ENCODE peak calls at places on chromosomes 16 and 17, in seven cellular contexts. L is globus pallidus; A is T-cell; B is activated T-cell treated with anti-CD3 and anti-CD28 coated beads, Interleukin-2, amount 50 U/mL, for 1 hour; Q is NCI-H510A; C is CD4-positive, CD25-positive, alpha-beta regulatory T cell; Z is activated CD4-positive, CD25-positive, alpha-beta regulatory T cell treated with anti-CD3 and anti-CD28 coated beads, Interleukin-2, amount 50 U/mL, for 16 hours. J is an unnamed sample.

GRCh38 chr16:73028721-73029361 is 19.1 kb downstream of the ZFHX3 start:
- DNase-seq in B (no peak), C (no peak), L (no peak), Z (no peak), Q (no peak), A (no peak), J (no peak)

GRCh38 chr16:73956592-73957495 is 339.8 kb upstream of the PSMD7 start:
- DNase-seq in B (no peak), Q (no peak), C (peak), L (peak), Z (no peak), A (peak), J (peak)

GRCh38 chr16:77289331-77289809 is 90.2 kb downstream of the SYCE1L start:
- DNase-seq in B (no peak), L (no peak), C (no peak), Z (no peak), A (no peak), Q (no peak), J (no peak)

GRCh38 chr17:59284317-59284716 is 47.1 kb upstream of the YPEL2 start:
- DNase-seq in C (no peak), B (no peak), Z (no peak), A (no peak), L (no peak), Q (no peak), J (no peak)

GRCh38 chr17:73228748-73229236 is 32.9 kb downstream of the CPSF4L start:
- DNase-seq in A (no peak), Z (no peak), L (peak), B (no peak), Q (peak), C (peak), J (peak)

GRCh38 chr17:37847102-37847501 is 77.1 kb upstream of the TBC1D3K start:
- DNase-seq in B (no peak), Z (no peak), A (no peak), Q (no peak), C (no peak), L (no peak), J (no peak)

GRCh38 chr16:3088925-3089716 is 10.0 kb downstream of the ZSCAN10 start:
- DNase-seq in Z (no peak), A (no peak), Q (no peak), B (no peak), L (no peak), C (no peak), J (no peak)

GRCh38 chr17:82882715-82883446 is 43.1 kb upstream of the ZNF750 start:
- DNase-seq in Q (peak), B (peak), L (no peak), C (peak), Z (peak), A (peak), J (no peak)

GRCh38 chr17:56297142-56297541 is 143.9 kb downstream of the ANKFN1 start:
- DNase-seq in Q (no peak), B (peak), L (no peak), A (no peak), Z (no peak), C (peak), J (no peak)

GRCh38 chr16:83932955-83933673 is 19.9 kb upstream of the OSGIN1 start:
- DNase-seq in Z (no peak), A (no peak), B (no peak), Q (no peak), L (no peak), C (no peak), J (no peak)

GRCh38 chr16:10862432-10862831 is 14.6 kb upstream of the CIITA start:
- DNase-seq in Q (no peak), L (no peak), B (no peak), Z (no peak), C (no peak), A (no peak), J (no peak)